ENCODE peak calls at places on chromosome 6, in ten cellular contexts. One of them, this sample, is unnamed.

GRCh38 chr6:31581511-31582229 is 554 bp downstream of the LTB start:
- DNase-seq in uterus: no peak
- DNase-seq in osteocyte: no peak
- DNase-seq in fibroblast of lung: no peak
- DNase-seq in neural progenitor cell: peak; percentile 27
- DNase-seq in DMS79: no peak
- DNase-seq in B cell: no peak
- DNase-seq in stimulated activated naive CD8-positive, alpha-beta T cell treated with anti-CD3 and anti-CD28 coated beads, Interleukin-15, Interleukin-2, amounts not matched to agents 100 U/mL and 50 U/mL, for 24 hours: no peak
- DNase-seq in H7: peak; percentile 63
- DNase-seq in non-pigmented ciliary epithelial cell: no peak
- DNase-seq in this sample: no peak

GRCh38 chr6:158619922-158620801 is 24.4 kb downstream of the DYNLT1 start:
- DNase-seq in fibroblast of lung: no peak
- DNase-seq in DMS79: no peak
- DNase-seq in non-pigmented ciliary epithelial cell: no peak
- DNase-seq in H7: no peak
- DNase-seq in uterus: no peak
- DNase-seq in B cell: no peak
- DNase-seq in osteocyte: peak; percentile 75
- DNase-seq in neural progenitor cell: no peak
- DNase-seq in stimulated activated naive CD8-positive, alpha-beta T cell treated with anti-CD3 and anti-CD28 coated beads, Interleukin-15, Interleukin-2, amounts not matched to agents 100 U/mL and 50 U/mL, for 24 hours: no peak
- DNase-seq in this sample: no peak

GRCh38 chr6:46583081-46583480 is 69.5 kb downstream of the CYP39A1 start:
- DNase-seq in osteocyte: no peak
- DNase-seq in H7: no peak
- DNase-seq in non-pigmented ciliary epithelial cell: no peak
- DNase-seq in fibroblast of lung: no peak
- DNase-seq in DMS79: no peak
- DNase-seq in neural progenitor cell: no peak
- DNase-seq in stimulated activated naive CD8-positive, alpha-beta T cell treated with anti-CD3 and anti-CD28 coated beads, Interleukin-15, Interleukin-2, amounts not matched to agents 100 U/mL and 50 U/mL, for 24 hours: no peak
- DNase-seq in B cell: no peak
- DNase-seq in uterus: no peak
- DNase-seq in this sample: no peak

GRCh38 chr6:162491637-162492036 is 235.9 kb downstream of the PRKN start:
- DNase-seq in neural progenitor cell: no peak
- DNase-seq in DMS79: no peak
- DNase-seq in osteocyte: no peak
- DNase-seq in B cell: no peak
- DNase-seq in H7: no peak
- DNase-seq in non-pigmented ciliary epithelial cell: no peak
- DNase-seq in fibroblast of lung: no peak
- DNase-seq in uterus: no peak
- DNase-seq in stimulated activated naive CD8-positive, alpha-beta T cell treated with anti-CD3 and anti-CD28 coated beads, Interleukin-15, Interleukin-2, amounts not matched to agents 100 U/mL and 50 U/mL, for 24 hours: no peak
- DNase-seq in this sample: no peak

GRCh38 chr6:13453771-13454251 is 33.6 kb downstream of the GFOD1 start:
- DNase-seq in B cell: no peak
- DNase-seq in H7: no peak
- DNase-seq in non-pigmented ciliary epithelial cell: no peak
- DNase-seq in uterus: no peak
- DNase-seq in neural progenitor cell: no peak
- DNase-seq in fibroblast of lung: peak; percentile 66
- DNase-seq in osteocyte: no peak
- DNase-seq in stimulated activated naive CD8-positive, alpha-beta T cell treated with anti-CD3 and anti-CD28 coated beads, Interleukin-15, Interleukin-2, amounts not matched to agents 100 U/mL and 50 U/mL, for 24 hours: peak; percentile 53
- DNase-seq in DMS79: no peak
- DNase-seq in this sample: no peak

GRCh38 chr6:110296151-110297028 is 61.8 kb downstream of the METTL24 start:
- DNase-seq in uterus: no peak
- DNase-seq in non-pigmented ciliary epithelial cell: no peak
- DNase-seq in fibroblast of lung: no peak
- DNase-seq in stimulated activated naive CD8-positive, alpha-beta T cell treated with anti-CD3 and anti-CD28 coated beads, Interleukin-15, Interleukin-2, amounts not matched to agents 100 U/mL and 50 U/mL, for 24 hours: no peak
- DNase-seq in H7: no peak
- DNase-seq in DMS79: no peak
- DNase-seq in neural progenitor cell: no peak
- DNase-seq in B cell: no peak
- DNase-seq in osteocyte: no peak
- DNase-seq in this sample: no peak

GRCh38 chr6:112899541-112899940 is 552.4 kb downstream of the RFPL4B start:
- DNase-seq in H7: no peak
- DNase-seq in uterus: no peak
- DNase-seq in fibroblast of lung: peak; percentile 90
- DNase-seq in stimulated activated naive CD8-positive, alpha-beta T cell treated with anti-CD3 and anti-CD28 coated beads, Interleukin-15, Interleukin-2, amounts not matched to agents 100 U/mL and 50 U/mL, for 24 hours: no peak
- DNase-seq in B cell: no peak
- DNase-seq in neural progenitor cell: no peak
- DNase-seq in osteocyte: no peak
- DNase-seq in non-pigmented ciliary epithelial cell: no peak
- DNase-seq in DMS79: no peak
- DNase-seq in this sample: no peak

GRCh38 chr6:65091561-65091960 is 615.5 kb downstream of the EYS start:
- DNase-seq in osteocyte: no peak
- DNase-seq in fibroblast of lung: no peak
- DNase-seq in uterus: no peak
- DNase-seq in neural progenitor cell: no peak
- DNase-seq in DMS79: no peak
- DNase-seq in H7: no peak
- DNase-seq in stimulated activated naive CD8-positive, alpha-beta T cell treated with anti-CD3 and anti-CD28 coated beads, Interleukin-15, Interleukin-2, amounts not matched to agents 100 U/mL and 50 U/mL, for 24 hours: no peak
- DNase-seq in B cell: no peak
- DNase-seq in non-pigmented ciliary epithelial cell: no peak
- DNase-seq in this sample: no peak

GRCh38 chr6:151445482-151445881 is 6.4 kb downstream of the RMND1 start:
- DNase-seq in non-pigmented ciliary epithelial cell: peak; percentile 94
- DNase-seq in stimulated activated naive CD8-positive, alpha-beta T cell treated with anti-CD3 and anti-CD28 coated beads, Interleukin-15, Interleukin-2, amounts not matched to agents 100 U/mL and 50 U/mL, for 24 hours: no peak
- DNase-seq in neural progenitor cell: no peak
- DNase-seq in osteocyte: no peak
- DNase-seq in DMS79: no peak
- DNase-seq in fibroblast of lung: peak; percentile 97
- DNase-seq in B cell: no peak
- DNase-seq in H7: no peak
- DNase-seq in uterus: no peak
- DNase-seq in this sample: no peak

GRCh38 chr6:144314003-144314485 is 28.9 kb downstream of the UTRN start:
- DNase-seq in H7: no peak
- DNase-seq in uterus: peak; percentile 59
- DNase-seq in non-pigmented ciliary epithelial cell: no peak
- DNase-seq in fibroblast of lung: peak; percentile 69
- DNase-seq in osteocyte: no peak
- DNase-seq in stimulated activated naive CD8-positive, alpha-beta T cell treated with anti-CD3 and anti-CD28 coated beads, Interleukin-15, Interleukin-2, amounts not matched to agents 100 U/mL and 50 U/mL, for 24 hours: no peak
- DNase-seq in DMS79: peak; percentile 58
- DNase-seq in neural progenitor cell: no peak
- DNase-seq in B cell: no peak
- DNase-seq in this sample: no peak

GRCh38 chr6:129936329-129937165 is 75.4 kb upstream of the TMEM244 start:
- DNase-seq in fibroblast of lung: peak; percentile 54
- DNase-seq in non-pigmented ciliary epithelial cell: peak; percentile 15
- DNase-seq in stimulated activated naive CD8-positive, alpha-beta T cell treated with anti-CD3 and anti-CD28 coated beads, Interleukin-15, Interleukin-2, amounts not matched to agents 100 U/mL and 50 U/mL, for 24 hours: peak; percentile 48
- DNase-seq in DMS79: no peak
- DNase-seq in uterus: no peak
- DNase-seq in neural progenitor cell: peak; percentile 85
- DNase-seq in B cell: no peak
- DNase-seq in H7: no peak
- DNase-seq in osteocyte: no peak
- DNase-seq in this sample: no peak

GRCh38 chr6:52876056-52876787 is 33.3 kb downstream of the GSTA3 start:
- DNase-seq in H7: no peak
- DNase-seq in stimulated activated naive CD8-positive, alpha-beta T cell treated with anti-CD3 and anti-CD28 coated beads, Interleukin-15, Interleukin-2, amounts not matched to agents 100 U/mL and 50 U/mL, for 24 hours: no peak
- DNase-seq in B cell: no peak
- DNase-seq in DMS79: no peak
- DNase-seq in fibroblast of lung: no peak
- DNase-seq in uterus: no peak
- DNase-seq in neural progenitor cell: no peak
- DNase-seq in osteocyte: no peak
- DNase-seq in non-pigmented ciliary epithelial cell: no peak
- DNase-seq in this sample: no peak

GRCh38 chr6:128567029-128567428 is 46.6 kb upstream of the PTPRK start:
- DNase-seq in neural progenitor cell: no peak
- DNase-seq in H7: no peak
- DNase-seq in DMS79: no peak
- DNase-seq in fibroblast of lung: peak; percentile 49
- DNase-seq in non-pigmented ciliary epithelial cell: no peak
- DNase-seq in uterus: no peak
- DNase-seq in B cell: no peak
- DNase-seq in stimulated activated naive CD8-positive, alpha-beta T cell treated with anti-CD3 and anti-CD28 coated beads, Interleukin-15, Interleukin-2, amounts not matched to agents 100 U/mL and 50 U/mL, for 24 hours: no peak
- DNase-seq in osteocyte: no peak
- DNase-seq in this sample: no peak